ENCODE peak calls at places on chromosomes 13 and 19, in seven cellular contexts. C, R, K, M, W, Y and B are unnamed samples.
A peak's percentile ranks its signal among the peaks of the same experiment; 100 is the strongest.

GRCh38 chr13:36766295-36766694 is 52.7 kb upstream of the RFXAP start:
- DNase-seq in C (peak; percentile 87), R (no peak), K (no peak), M (peak; percentile 17), W (no peak), Y (no peak), B (no peak)

GRCh38 chr19:47776568-47776967 is 1.9 kb upstream of the SELENOW start:
- DNase-seq in C (no peak), R (no peak), K (no peak), M (no peak), W (peak; percentile 73), Y (no peak), B (no peak)

GRCh38 chr19:16268676-16269319 is 55.8 kb upstream of the KLF2 start:
- DNase-seq in C (no peak), R (no peak), K (no peak), M (no peak), W (no peak), Y (no peak), B (no peak)

GRCh38 chr13:44768233-44768632 is 192.1 kb upstream of the TSC22D1 start:
- DNase-seq in C (peak; percentile 26), R (no peak), K (no peak), M (no peak), W (no peak), Y (no peak), B (no peak)

GRCh38 chr19:1858412-1859081 is 4.8 kb downstream of the KLF16 start:
- DNase-seq in C (no peak), R (no peak), K (no peak), M (no peak), W (no peak), Y (no peak), B (no peak)

GRCh38 chr13:39676315-39676876 is 20.9 kb downstream of the COG6 start:
- DNase-seq in C (peak; percentile 82), R (no peak), K (no peak), M (no peak), W (peak; percentile 74), Y (no peak), B (no peak)

GRCh38 chr19:52542984-52543664 is 15.7 kb downstream of the ZNF808 start:
- DNase-seq in C (peak; percentile 21), R (no peak), K (no peak), M (no peak), W (no peak), Y (no peak), B (no peak)

GRCh38 chr19:15828121-15828620 is 12.7 kb upstream of the OR10H1 start:
- DNase-seq in C (no peak), R (no peak), K (no peak), M (no peak), W (no peak), Y (no peak), B (no peak)

GRCh38 chr13:70568571-70568970 is 460.3 kb upstream of the KLHL1 start:
- DNase-seq in C (peak; percentile 69), R (no peak), K (no peak), M (peak; percentile 0), W (peak; percentile 63), Y (no peak), B (no peak)

GRCh38 chr13:108929532-108929931 is 300.1 kb downstream of the MYO16 start:
- DNase-seq in C (peak; percentile 30), R (no peak), K (no peak), M (no peak), W (no peak), Y (no peak), B (no peak)

GRCh38 chr13:23673354-23673753 is 103.1 kb downstream of the TNFRSF19 start:
- DNase-seq in C (peak; percentile 93), R (no peak), K (no peak), M (peak; percentile 58), W (peak; percentile 77), Y (no peak), B (no peak)

GRCh38 chr13:51278426-51279130 is 56.4 kb downstream of the FAM124A start:
- DNase-seq in C (no peak), R (no peak), K (no peak), M (no peak), W (no peak), Y (no peak), B (no peak)

GRCh38 chr19:2087621-2088100 is 8.5 kb downstream of the MOB3A start:
- DNase-seq in C (no peak), R (no peak), K (no peak), M (no peak), W (no peak), Y (no peak), B (no peak)

GRCh38 chr19:3324405-3324856 is 42.0 kb upstream of the NFIC start:
- DNase-seq in C (peak; percentile 50), R (peak; percentile 29), K (peak; percentile 70), M (no peak), W (no peak), Y (no peak), B (peak; percentile 88)

GRCh38 chr13:29621401-29621800 is 25.9 kb upstream of the SLC7A1 start:
- DNase-seq in C (peak; percentile 79), R (no peak), K (no peak), M (no peak), W (no peak), Y (no peak), B (no peak)

GRCh38 chr19:6186435-6186834 is 51.0 kb downstream of the ACSBG2 start:
- DNase-seq in C (no peak), R (no peak), K (no peak), M (no peak), W (no peak), Y (no peak), B (peak; percentile 78)

GRCh38 chr19:44924243-44924725 is 9.9 kb downstream of the APOC1 start:
- DNase-seq in C (no peak), R (no peak), K (no peak), M (no peak), W (no peak), Y (no peak), B (no peak)

GRCh38 chr19:42290523-42291436 is 11.2 kb upstream of the PRR19 start:
- DNase-seq in C (no peak), R (no peak), K (no peak), M (no peak), W (no peak), Y (no peak), B (no peak)

GRCh38 chr19:35623327-35624010 is 5.4 kb upstream of the RBM42 start:
- DNase-seq in C (no peak), R (no peak), K (no peak), M (no peak), W (no peak), Y (no peak), B (no peak)

GRCh38 chr13:25561842-25562241 is 190.1 kb downstream of the ATP8A2 start:
- DNase-seq in C (no peak), R (no peak), K (no peak), M (no peak), W (no peak), Y (no peak), B (no peak)

GRCh38 chr19:51948979-51949378 is 21.7 kb downstream of the ZNF613 start:
- DNase-seq in C (peak; percentile 38), R (peak; percentile 50), K (no peak), M (no peak), W (no peak), Y (no peak), B (no peak)

GRCh38 chr13:82447452-82448030 is 1434.7 kb downstream of the SLITRK1 start:
- DNase-seq in C (no peak), R (no peak), K (no peak), M (no peak), W (no peak), Y (no peak), B (no peak)

GRCh38 chr13:99265823-99266426 is 7.7 kb upstream of the GPR18 start:
- DNase-seq in C (peak; percentile 74), R (no peak), K (no peak), M (no peak), W (peak; percentile 63), Y (no peak), B (no peak)

GRCh38 chr19:29206453-29206852 is 6.5 kb downstream of the UQCRFS1 start:
- DNase-seq in C (no peak), R (no peak), K (no peak), M (no peak), W (no peak), Y (no peak), B (no peak)